ENCODE peak calls at places on chromosomes 16 and 17, in four cellular contexts. One of them, this sample, is unnamed.

GRCh38 chr17:57927048-57927723 is 28.0 kb downstream of the CUEDC1 start:
- DNase-seq in foreskin melanocyte: peak; percentile 51
- DNase-seq in Panc1: no peak
- DNase-seq in fibroblast of pulmonary artery: peak; percentile 65
- DNase-seq in this sample: no peak

GRCh38 chr16:12901204-12901596 is 198 bp upstream of the SHISA9 start:
- DNase-seq in fibroblast of pulmonary artery: no peak
- DNase-seq in foreskin melanocyte: no peak
- DNase-seq in Panc1: no peak
- DNase-seq in this sample: no peak

GRCh38 chr16:68599586-68599985 is 45.5 kb upstream of the CDH3 start:
- DNase-seq in foreskin melanocyte: no peak
- DNase-seq in fibroblast of pulmonary artery: no peak
- DNase-seq in Panc1: no peak
- DNase-seq in this sample: no peak

GRCh38 chr16:27109666-27110523 is 43.2 kb downstream of the C16orf82 start:
- DNase-seq in foreskin melanocyte: peak; percentile 52
- DNase-seq in Panc1: no peak
- DNase-seq in fibroblast of pulmonary artery: peak; percentile 56
- DNase-seq in this sample: peak; percentile 5

GRCh38 chr17:7262192-7263070 is at the start of gene CLDN7:
- DNase-seq in fibroblast of pulmonary artery: no peak
- DNase-seq in Panc1: no peak
- DNase-seq in foreskin melanocyte: no peak
- DNase-seq in this sample: no peak

GRCh38 chr16:83011101-83011720 is 384.4 kb downstream of the CDH13 start:
- DNase-seq in foreskin melanocyte: no peak
- DNase-seq in fibroblast of pulmonary artery: no peak
- DNase-seq in Panc1: no peak
- DNase-seq in this sample: no peak

GRCh38 chr16:11957591-11958395 is 7.2 kb upstream of the TNFRSF17 start:
- DNase-seq in Panc1: no peak
- DNase-seq in fibroblast of pulmonary artery: no peak
- DNase-seq in foreskin melanocyte: no peak
- DNase-seq in this sample: no peak

GRCh38 chr17:3983945-3984484 is 19.8 kb upstream of the ATP2A3 start:
- DNase-seq in Panc1: no peak
- DNase-seq in foreskin melanocyte: no peak
- DNase-seq in fibroblast of pulmonary artery: peak; percentile 88
- DNase-seq in this sample: no peak

GRCh38 chr17:35514561-35514960 is 22.9 kb downstream of the SLFN12L start:
- DNase-seq in foreskin melanocyte: no peak
- DNase-seq in Panc1: no peak
- DNase-seq in fibroblast of pulmonary artery: no peak
- DNase-seq in this sample: no peak

GRCh38 chr16:28321700-28322411 is 29.5 kb downstream of the SBK1 start:
- DNase-seq in Panc1: no peak
- DNase-seq in fibroblast of pulmonary artery: peak; percentile 28
- DNase-seq in foreskin melanocyte: no peak
- DNase-seq in this sample: no peak

GRCh38 chr17:45131616-45132301 is 556 bp downstream of the PLCD3 start:
- DNase-seq in foreskin melanocyte: no peak
- DNase-seq in Panc1: no peak
- DNase-seq in fibroblast of pulmonary artery: no peak
- DNase-seq in this sample: no peak